ENCODE peak calls at places on chromosomes 3 and 15, in nine cellular contexts. I, W, S, K, A, N, Q, X and T are unnamed samples.

GRCh38 chr3:45318712-45319111 is 69.7 kb upstream of the LARS2 start:
- DNase-seq in I (no peak), W (no peak), S (no peak), K (no peak), A (no peak), N (no peak), Q (no peak), X (no peak), T (no peak)

GRCh38 chr15:76185716-76186115 is 125.6 kb downstream of the ETFA start:
- DNase-seq in I (peak), W (no peak), S (no peak), K (no peak), A (peak), N (no peak), Q (no peak), X (no peak), T (no peak)

GRCh38 chr3:104347281-104347680 is 1019.4 kb upstream of the ALCAM start:
- DNase-seq in I (no peak), W (no peak), S (no peak), K (no peak), A (no peak), N (no peak), Q (no peak), X (no peak), T (no peak)

GRCh38 chr3:46386206-46386605 is 15.5 kb downstream of the CCR5 start:
- DNase-seq in I (no peak), W (no peak), S (no peak), K (no peak), A (no peak), N (no peak), Q (no peak), X (no peak), T (no peak)

GRCh38 chr3:146590521-146590920 is 14.6 kb downstream of the PLSCR5 start:
- DNase-seq in I (peak), W (no peak), S (no peak), K (no peak), A (no peak), N (no peak), Q (no peak), X (no peak), T (no peak)

GRCh38 chr3:72274511-72275295 is 489.8 kb upstream of the PROK2 start:
- DNase-seq in I (peak), W (peak), S (no peak), K (peak), A (no peak), N (no peak), Q (peak), X (peak), T (no peak)

GRCh38 chr3:52399593-52399992 is 45.3 kb downstream of the SEMA3G start:
- DNase-seq in I (no peak), W (no peak), S (no peak), K (peak), A (no peak), N (no peak), Q (no peak), X (no peak), T (no peak)

GRCh38 chr15:82681371-82681770 is 28.3 kb downstream of the AP3B2 start:
- DNase-seq in I (no peak), W (no peak), S (no peak), K (no peak), A (no peak), N (no peak), Q (no peak), X (no peak), T (no peak)

GRCh38 chr3:197891-198491 is 1.4 kb downstream of the CHL1 start:
- DNase-seq in I (no peak), W (peak), S (no peak), K (peak), A (no peak), N (no peak), Q (no peak), X (no peak), T (peak)

GRCh38 chr3:184156522-184156955 is 1.4 kb downstream of the DVL3 start:
- DNase-seq in I (peak), W (peak), S (no peak), K (peak), A (peak), N (no peak), Q (no peak), X (no peak), T (no peak)

GRCh38 chr3:15646924-15647511 is 45.5 kb downstream of the BTD start:
- DNase-seq in I (peak), W (no peak), S (no peak), K (peak), A (no peak), N (no peak), Q (peak), X (no peak), T (no peak)

GRCh38 chr3:106006571-106006970 is 137.8 kb upstream of the CBLB start:
- DNase-seq in I (no peak), W (no peak), S (no peak), K (no peak), A (no peak), N (no peak), Q (no peak), X (no peak), T (no peak)

GRCh38 chr15:67137951-67138935 is 72.8 kb downstream of the SMAD3 start:
- DNase-seq in I (peak), W (no peak), S (no peak), K (no peak), A (no peak), N (no peak), Q (no peak), X (no peak), T (no peak)

GRCh38 chr3:58085616-58086015 is 77.4 kb downstream of the FLNB start:
- DNase-seq in I (no peak), W (no peak), S (no peak), K (no peak), A (no peak), N (no peak), Q (no peak), X (no peak), T (no peak)

GRCh38 chr3:178436773-178437172 is 99.5 kb upstream of the KCNMB2 start:
- DNase-seq in I (peak), W (no peak), S (no peak), K (no peak), A (no peak), N (no peak), Q (no peak), X (no peak), T (no peak)

GRCh38 chr15:66834863-66835557 is 133.0 kb downstream of the SMAD6 start:
- DNase-seq in I (no peak), W (no peak), S (no peak), K (no peak), A (no peak), N (no peak), Q (peak), X (no peak), T (no peak)

GRCh38 chr3:48852151-48852550 is 4.5 kb upstream of the PRKAR2A start:
- DNase-seq in I (no peak), W (no peak), S (no peak), K (no peak), A (no peak), N (no peak), Q (no peak), X (no peak), T (no peak)

GRCh38 chr15:78105541-78106241 is 13.3 kb downstream of the SH2D7 start:
- DNase-seq in I (no peak), W (no peak), S (no peak), K (no peak), A (peak), N (no peak), Q (no peak), X (no peak), T (no peak)

GRCh38 chr3:14434105-14434504 is 31.7 kb downstream of the SLC6A6 start:
- DNase-seq in I (peak), W (no peak), S (no peak), K (no peak), A (no peak), N (no peak), Q (no peak), X (no peak), T (no peak)

GRCh38 chr15:101482526-101483371 is 6.8 kb downstream of the PCSK6 start:
- DNase-seq in I (no peak), W (no peak), S (no peak), K (peak), A (no peak), N (no peak), Q (no peak), X (no peak), T (no peak)

GRCh38 chr3:195746346-195746745 is 25.6 kb downstream of the MUC20 start:
- DNase-seq in I (no peak), W (no peak), S (no peak), K (peak), A (no peak), N (no peak), Q (no peak), X (no peak), T (no peak)

GRCh38 chr15:78100886-78101285 is 8.5 kb downstream of the SH2D7 start:
- DNase-seq in I (no peak), W (no peak), S (no peak), K (no peak), A (no peak), N (no peak), Q (no peak), X (no peak), T (no peak)

GRCh38 chr3:50627407-50628051 is 10.6 kb downstream of the MAPKAPK3 start:
- DNase-seq in I (peak), W (no peak), S (no peak), K (peak), A (no peak), N (no peak), Q (peak), X (no peak), T (no peak)

GRCh38 chr3:28575748-28576589 is 227.3 kb upstream of the AZI2 start:
- DNase-seq in I (no peak), W (peak), S (no peak), K (peak), A (no peak), N (no peak), Q (no peak), X (no peak), T (peak)

GRCh38 chr15:39692464-39693327 is 89.9 kb downstream of the FSIP1 start:
- DNase-seq in I (peak), W (no peak), S (no peak), K (no peak), A (no peak), N (no peak), Q (no peak), X (no peak), T (peak)

GRCh38 chr15:62847900-62848489 is 194.6 kb upstream of the TPM1 start:
- DNase-seq in I (peak), W (peak), S (peak), K (peak), A (peak), N (peak), Q (peak), X (no peak), T (peak)

GRCh38 chr3:105827959-105828358 is 40.9 kb downstream of the CBLB start:
- DNase-seq in I (peak), W (no peak), S (no peak), K (no peak), A (peak), N (no peak), Q (no peak), X (no peak), T (no peak)

GRCh38 chr3:71454513-71455423 is 128.8 kb downstream of the FOXP1 start:
- DNase-seq in I (no peak), W (no peak), S (no peak), K (no peak), A (no peak), N (no peak), Q (no peak), X (peak), T (no peak)

GRCh38 chr3:133667118-133667517 is 5.4 kb upstream of the TOPBP1 start:
- DNase-seq in I (no peak), W (no peak), S (no peak), K (no peak), A (no peak), N (no peak), Q (no peak), X (no peak), T (no peak)

GRCh38 chr15:77864211-77865105 is 213.1 kb downstream of the TBC1D2B start:
- DNase-seq in I (no peak), W (no peak), S (no peak), K (no peak), A (no peak), N (no peak), Q (no peak), X (no peak), T (no peak)

GRCh38 chr3:140128217-140129137 is 193.5 kb downstream of the CLSTN2 start:
- DNase-seq in I (no peak), W (peak), S (no peak), K (peak), A (peak), N (no peak), Q (no peak), X (no peak), T (no peak)